ENCODE peak calls at places on chromosomes 7 and 10, in ten cellular contexts. G is SK-N-SH, N is psoas muscle, Z is H9, H is epithelial cell of esophagus, U is coronary artery, Q is B cell, C is fibroblast of pulmonary artery, B is breast epithelium, L is nephron progenitor cell. I is an unnamed sample.

GRCh38 chr7:23246540-23246939 is at the start of gene GPNMB:
- DNase-seq in G (peak), B (no peak), L (no peak), N (peak), C (peak), U (no peak), Q (no peak), H (peak), Z (no peak), I (no peak)

GRCh38 chr7:111041577-111041976 is 49.4 kb upstream of the LRRN3 start:
- DNase-seq in Z (no peak), H (peak), U (no peak), C (peak), L (no peak), G (no peak), B (no peak), N (no peak), Q (no peak), I (no peak)

GRCh38 chr7:151177310-151177709 is 9.7 kb downstream of the ASB10 start:
- DNase-seq in N (no peak), C (no peak), L (no peak), U (peak), H (no peak), Z (no peak), B (no peak), Q (no peak), G (peak), I (no peak)

GRCh38 chr7:21364838-21365267 is 63.0 kb upstream of the SP4 start:
- DNase-seq in N (no peak), G (no peak), U (no peak), C (no peak), Z (no peak), L (no peak), Q (no peak), B (no peak), H (peak), I (no peak)

GRCh38 chr10:1610986-1611770 is 126.1 kb downstream of the ADARB2 start:
- DNase-seq in H (no peak), U (no peak), Z (peak), L (no peak), Q (no peak), B (no peak), C (no peak), N (no peak), G (no peak), I (peak)

GRCh38 chr10:8009031-8009430 is 45.5 kb upstream of the GATA3 start:
- DNase-seq in Z (no peak), N (no peak), H (no peak), C (no peak), L (no peak), B (no peak), G (no peak), U (no peak), Q (no peak), I (no peak)

GRCh38 chr7:130299909-130300308 is 6.9 kb downstream of the CPA4 start:
- DNase-seq in C (no peak), U (no peak), Q (no peak), L (no peak), N (no peak), G (no peak), Z (no peak), B (no peak), H (no peak), I (no peak)

GRCh38 chr10:14439451-14440259 is 108.9 kb upstream of the FRMD4A start:
- DNase-seq in H (no peak), U (no peak), N (no peak), L (no peak), Z (no peak), C (no peak), Q (no peak), G (no peak), B (no peak), I (no peak)

GRCh38 chr7:19215421-19215820 is 70.2 kb upstream of the FERD3L start:
- DNase-seq in Z (no peak), L (no peak), B (no peak), N (no peak), C (peak), H (no peak), U (no peak), G (no peak), Q (no peak), I (no peak)

DNA sequence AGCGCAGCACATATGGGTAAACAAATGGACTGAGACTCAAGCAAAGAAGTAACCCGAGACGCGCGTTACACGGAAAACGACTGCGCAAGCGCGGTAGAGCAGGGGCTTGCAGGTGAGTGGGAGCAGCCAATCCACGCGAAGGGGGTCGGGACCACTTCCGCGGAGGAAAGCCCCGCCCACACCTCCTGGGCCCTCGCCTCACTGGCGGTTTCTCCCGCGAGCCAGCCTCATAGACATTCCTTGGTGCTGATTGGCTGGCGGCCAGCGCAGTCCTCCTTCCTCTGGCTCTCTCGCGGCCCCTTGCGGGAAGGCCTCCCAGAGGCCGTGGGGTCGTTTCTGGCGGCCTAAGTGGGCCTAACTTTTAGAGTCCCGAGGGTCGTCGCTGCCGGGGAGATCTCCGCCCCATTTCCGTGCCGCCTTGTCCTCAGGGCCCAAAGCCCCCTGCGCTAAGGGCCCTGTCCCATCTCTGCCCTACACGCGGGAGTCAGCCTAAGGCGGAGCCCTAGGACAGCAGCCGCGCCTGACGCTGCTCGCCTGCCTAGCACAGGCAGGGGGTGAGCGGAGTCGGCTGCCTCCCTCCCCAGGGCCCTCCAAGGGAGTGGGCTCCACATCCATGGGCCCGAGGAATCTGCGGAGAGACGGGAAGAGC is 9.1 kb upstream of the FXYD4 start:
- DNase-seq in B (peak), Z (peak), C (peak), U (peak), H (peak), G (peak), N (peak), L (peak), Q (peak), I (no peak)
- TF ChIP-seq CTCF in B (peak), Z (peak), C (peak), U (no peak), H (peak), G (peak), N (peak), L (no peak), Q (peak), I (peak)

DNA sequence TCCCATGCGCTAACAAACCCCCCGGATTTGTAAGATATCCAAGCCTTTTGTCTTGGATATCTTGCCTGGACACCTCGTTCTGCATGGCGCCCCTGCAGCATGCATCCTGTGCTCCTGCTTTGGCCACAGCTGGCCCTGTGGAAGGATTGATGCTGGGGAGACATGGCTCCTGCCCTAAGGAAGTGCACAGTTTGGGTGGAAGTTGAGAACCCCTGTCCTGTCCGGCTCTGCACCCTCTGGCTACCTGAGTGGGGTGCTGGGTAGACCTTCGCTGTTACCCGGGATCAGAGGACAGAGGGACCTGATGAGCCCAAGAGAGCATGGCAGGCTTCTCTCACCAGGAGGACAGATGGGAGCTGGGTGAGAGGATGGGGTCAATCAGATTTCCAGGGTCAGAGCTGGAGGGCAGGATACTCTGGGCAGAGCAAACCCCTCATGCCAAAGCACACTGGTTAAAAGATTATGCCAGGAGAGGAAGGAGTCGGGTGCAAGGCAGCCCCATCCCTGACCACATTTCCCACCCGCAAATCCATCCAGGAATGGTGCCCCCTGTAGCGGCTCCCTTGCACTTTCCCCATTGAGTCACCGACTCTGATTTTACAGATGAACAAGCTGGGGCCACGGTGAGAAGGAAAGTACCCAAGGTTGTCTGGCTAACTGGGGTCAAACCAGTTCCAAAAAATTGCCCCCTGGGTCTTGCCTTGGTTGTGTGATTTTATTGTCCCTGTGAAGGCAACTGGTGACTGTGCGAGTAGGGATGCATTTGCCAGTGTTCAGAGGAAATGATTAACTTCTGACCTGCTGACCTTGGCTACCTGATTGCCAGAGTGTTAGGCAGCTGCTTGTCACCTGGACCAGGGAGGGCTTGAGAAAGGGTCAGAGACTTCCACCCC is 290.1 kb upstream of the ZMIZ1 start:
- DNase-seq in C (no peak), Z (no peak), U (no peak), H (no peak), N (no peak), L (no peak), Q (no peak), B (peak), G (no peak), I (no peak)
- TF ChIP-seq CTCF in C (no peak), Z (no peak), U (no peak), H (no peak), N (no peak), L (no peak), Q (no peak), B (no peak), G (no peak), I (no peak)

DNA sequence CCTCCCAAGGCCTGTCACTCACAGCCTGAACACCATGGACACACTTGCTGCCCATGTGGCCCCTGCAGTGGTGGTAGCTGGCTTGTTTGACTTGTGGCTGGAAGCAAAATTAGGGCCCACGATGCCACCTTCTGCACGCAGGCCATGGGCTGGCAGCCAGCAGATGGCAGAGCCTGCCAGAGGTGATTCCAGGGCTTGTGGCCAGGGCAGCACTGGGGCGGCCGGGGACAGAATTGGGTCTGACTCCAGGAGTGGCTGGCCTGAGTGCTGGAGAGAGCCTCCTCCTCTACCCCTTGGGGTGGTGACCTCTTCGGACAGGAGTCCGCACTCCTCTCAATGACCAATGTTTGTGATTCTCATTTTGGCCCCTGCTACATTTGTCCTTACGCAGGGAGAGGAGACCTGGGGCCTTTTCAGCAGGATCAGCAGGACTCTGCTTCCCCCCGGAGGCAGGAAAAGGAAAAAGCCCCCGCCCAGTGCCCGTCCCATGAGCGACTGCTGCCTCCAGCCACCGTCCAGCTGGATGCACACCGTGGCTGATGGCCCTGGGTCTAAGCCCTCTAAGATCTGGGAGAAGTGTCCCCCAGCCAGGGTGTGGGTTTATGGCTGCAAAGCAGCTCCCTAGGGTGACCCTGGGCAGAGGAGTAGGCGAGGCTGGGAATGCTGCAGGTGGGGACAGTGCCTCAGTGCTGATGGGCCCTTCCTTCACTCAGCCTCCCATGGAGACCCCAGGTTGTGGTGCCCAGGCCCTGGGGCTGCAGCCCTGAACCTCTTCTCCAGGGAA is 26.5 kb downstream of the DNAJB12 start:
- DNase-seq in G (peak), Z (peak), Q (no peak), B (no peak), H (peak), N (peak), L (peak), C (peak), U (peak), I (no peak)
- TF ChIP-seq CTCF in G (peak), Z (peak), Q (no peak), B (peak), H (peak), N (peak), L (peak), C (peak), U (peak), I (peak)

DNA sequence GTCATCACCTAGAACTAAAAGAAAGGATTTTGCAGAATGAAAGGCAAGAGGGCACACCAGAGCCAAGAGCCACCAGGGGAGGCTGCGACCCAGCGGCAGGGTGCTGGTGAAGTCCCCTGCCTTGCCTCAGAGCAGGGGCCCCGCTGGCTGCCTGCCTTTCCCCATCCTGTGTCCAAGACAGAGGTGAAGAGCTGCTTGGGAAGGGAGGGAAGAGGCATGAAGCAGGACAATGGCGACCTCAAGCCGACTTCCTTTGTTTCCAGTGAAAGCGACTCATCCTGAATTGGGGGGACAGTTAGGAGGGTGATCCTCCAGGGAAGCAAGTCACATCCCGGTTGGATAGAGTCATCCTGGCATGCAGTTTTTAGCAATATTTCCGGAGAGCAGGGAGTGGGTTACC is 255.5 kb upstream of the YAE1 start:
- DNase-seq in Z (peak), G (no peak), B (no peak), Q (no peak), C (no peak), U (no peak), L (no peak), H (no peak), N (no peak), I (no peak)
- TF ChIP-seq CTCF in Z (peak), G (no peak), B (no peak), Q (no peak), C (no peak), U (no peak), L (no peak), H (no peak), N (no peak), I (no peak)

GRCh38 chr10:70106958-70107791 is 25.4 kb downstream of the AIFM2 start:
- DNase-seq in Z (peak), U (no peak), H (no peak), B (no peak), L (peak), G (peak), Q (no peak), N (no peak), C (no peak), I (no peak)
- TF ChIP-seq CTCF in Z (peak), U (no peak), H (peak), B (no peak), L (peak), G (peak), Q (peak), N (peak), C (peak), I (peak)

GRCh38 chr7:66359656-66360211 is 154.6 kb downstream of the TPST1 start:
- DNase-seq in C (peak), G (peak), Z (no peak), U (no peak), L (no peak), Q (no peak), H (peak), B (no peak), N (no peak), I (no peak)
- TF ChIP-seq CTCF in C (no peak), G (no peak), Z (no peak), U (no peak), L (no peak), Q (no peak), H (no peak), B (no peak), N (no peak), I (no peak)

DNA sequence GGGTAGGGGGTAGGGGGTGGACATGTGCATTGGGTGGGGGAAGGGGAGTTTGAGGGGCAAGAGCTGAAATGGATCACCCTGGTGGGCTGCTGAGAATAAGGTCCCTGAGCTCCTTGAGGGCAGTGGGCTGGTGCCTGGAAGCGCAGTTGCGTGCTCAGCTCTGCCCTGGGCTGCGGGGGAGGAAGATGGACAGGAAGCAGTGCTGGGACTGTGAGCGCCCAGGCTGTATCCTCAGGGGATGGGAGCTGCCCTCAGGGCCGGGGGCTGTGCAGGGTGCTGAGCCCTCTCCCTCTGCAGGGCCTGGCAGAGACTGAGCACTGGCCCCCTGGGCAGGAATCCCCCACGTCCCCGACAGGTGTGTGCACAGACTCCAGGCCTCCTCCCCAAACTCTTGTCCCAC is 24.4 kb upstream of the ZNF467 start:
- DNase-seq in C (no peak), G (no peak), Q (no peak), U (no peak), B (no peak), Z (no peak), N (no peak), H (no peak), L (no peak), I (no peak)
- TF ChIP-seq CTCF in C (no peak), G (no peak), Q (no peak), U (no peak), B (no peak), Z (no peak), N (no peak), H (no peak), L (no peak), I (no peak)

DNA sequence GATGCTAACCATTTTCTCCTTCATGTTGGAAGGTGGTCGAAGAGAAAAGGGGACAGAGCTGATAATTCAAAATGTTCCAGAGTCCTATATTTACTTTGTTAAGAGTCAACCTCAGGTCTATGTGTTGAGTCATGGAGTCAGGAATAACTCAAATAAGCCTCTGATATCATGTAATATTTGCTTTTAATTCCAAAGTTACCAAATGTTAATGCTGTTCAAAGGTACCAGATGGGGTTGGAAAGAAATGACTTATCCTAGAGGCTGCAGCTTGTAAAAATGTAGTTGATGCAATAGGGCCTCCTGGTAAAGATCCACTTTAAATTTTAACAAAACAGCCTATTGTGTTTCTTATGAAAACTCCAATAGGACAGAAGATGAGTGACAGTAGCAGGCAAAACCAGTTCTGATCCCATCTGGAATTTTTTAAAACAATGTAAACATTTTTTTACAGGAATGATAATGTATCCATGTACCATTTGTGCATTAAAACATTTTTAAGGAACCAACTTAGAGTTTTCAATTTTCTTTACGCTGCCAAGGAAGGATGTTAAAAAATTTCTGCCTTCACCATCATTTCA is 218.2 kb downstream of the ANK3 start:
- DNase-seq in B (no peak), U (no peak), N (no peak), L (no peak), G (no peak), H (peak), C (no peak), Q (no peak), Z (no peak), I (no peak)
- TF ChIP-seq CTCF in B (no peak), U (no peak), N (no peak), L (no peak), G (no peak), H (no peak), C (no peak), Q (no peak), Z (no peak), I (no peak)

GRCh38 chr7:50369408-50370026 is 65.0 kb downstream of the IKZF1 start:
- DNase-seq in B (no peak), C (peak), L (peak), U (no peak), H (peak), Q (peak), N (no peak), G (peak), Z (peak), I (no peak)
- TF ChIP-seq CTCF in B (no peak), C (peak), L (peak), U (no peak), H (peak), Q (peak), N (peak), G (peak), Z (peak), I (peak)

I was measured in osteocyte.